ENCODE peak calls at places on chromosomes 5 and 9, in seven cellular contexts. C is tibial nerve, I is A549, L is uterus, Q is H1, D is GM12892, X is esophagus squamous epithelium. N is an unnamed sample.

GRCh38 chr9:128005938-128006337 is 25.1 kb upstream of the EEIG1 start:
- DNase-seq in C (no peak), I (no peak), L (peak), Q (no peak), D (no peak), X (no peak), N (peak)

GRCh38 chr5:58094031-58094430 is 365.9 kb downstream of the PLK2 start:
- DNase-seq in C (no peak), I (peak), L (no peak), Q (no peak), D (no peak), X (no peak), N (no peak)

GRCh38 chr5:80399553-80400239 is 8.2 kb upstream of the ZFYVE16 start:
- DNase-seq in C (peak), I (peak), L (no peak), Q (no peak), D (peak), X (no peak), N (no peak)

GRCh38 chr9:116417464-116417863 is 263.9 kb downstream of the PAPPA start:
- DNase-seq in C (no peak), I (no peak), L (no peak), Q (no peak), D (no peak), X (no peak), N (no peak)

GRCh38 chr5:82165740-82166530 is 112.2 kb downstream of the RPS23 start:
- DNase-seq in C (peak), I (peak), L (peak), Q (peak), D (no peak), X (peak), N (peak)

GRCh38 chr5:130923543-130924159 is 241.4 kb downstream of the HINT1 start:
- DNase-seq in C (no peak), I (no peak), L (no peak), Q (no peak), D (no peak), X (no peak), N (no peak)

GRCh38 chr9:119841005-119841404 is 471.8 kb upstream of the BRINP1 start:
- DNase-seq in C (no peak), I (no peak), L (no peak), Q (no peak), D (no peak), X (no peak), N (no peak)

GRCh38 chr9:135489188-135489918 is 9.8 kb downstream of the PPP1R26 start:
- DNase-seq in C (no peak), I (no peak), L (no peak), Q (no peak), D (no peak), X (no peak), N (no peak)

GRCh38 chr5:135709998-135710670 is 124.3 kb upstream of the SLC25A48 start:
- DNase-seq in C (no peak), I (no peak), L (no peak), Q (no peak), D (no peak), X (no peak), N (no peak)

GRCh38 chr5:80083115-80083890 is 48.2 kb downstream of the THBS4 start:
- DNase-seq in C (peak), I (peak), L (peak), Q (no peak), D (no peak), X (no peak), N (no peak)

GRCh38 chr5:149035282-149035882 is 27.5 kb downstream of the SH3TC2 start:
- DNase-seq in C (peak), I (peak), L (peak), Q (peak), D (no peak), X (peak), N (peak)

GRCh38 chr5:139658501-139658927 is 10.4 kb downstream of the CXXC5 start:
- DNase-seq in C (no peak), I (no peak), L (no peak), Q (no peak), D (no peak), X (no peak), N (no peak)

GRCh38 chr5:101424530-101425175 is 521.6 kb upstream of the ST8SIA4 start:
- DNase-seq in C (no peak), I (no peak), L (no peak), Q (no peak), D (no peak), X (no peak), N (no peak)

GRCh38 chr9:137084526-137084925 is 2.3 kb upstream of the MAN1B1 start:
- DNase-seq in C (no peak), I (no peak), L (no peak), Q (no peak), D (no peak), X (no peak), N (no peak)

GRCh38 chr9:137085918-137086530 is 761 bp upstream of the MAN1B1 start:
- DNase-seq in C (no peak), I (peak), L (no peak), Q (no peak), D (no peak), X (no peak), N (peak)

GRCh38 chr9:137087409-137087925 is 682 bp downstream of the MAN1B1 start:
- DNase-seq in C (no peak), I (no peak), L (no peak), Q (no peak), D (no peak), X (no peak), N (no peak)

GRCh38 chr9:137088121-137088520 is 1.3 kb downstream of the MAN1B1 start:
- DNase-seq in C (no peak), I (no peak), L (no peak), Q (no peak), D (no peak), X (no peak), N (no peak)

GRCh38 chr9:137086531-137087408 is at the start of gene MAN1B1:
- DNase-seq in C (peak), I (peak), L (peak), Q (peak), D (peak), X (peak), N (peak)
- TF ChIP-seq POLR2A in C (no peak), I (peak), L (peak), Q (no peak), D (peak), X (peak), N (peak)

DNA sequence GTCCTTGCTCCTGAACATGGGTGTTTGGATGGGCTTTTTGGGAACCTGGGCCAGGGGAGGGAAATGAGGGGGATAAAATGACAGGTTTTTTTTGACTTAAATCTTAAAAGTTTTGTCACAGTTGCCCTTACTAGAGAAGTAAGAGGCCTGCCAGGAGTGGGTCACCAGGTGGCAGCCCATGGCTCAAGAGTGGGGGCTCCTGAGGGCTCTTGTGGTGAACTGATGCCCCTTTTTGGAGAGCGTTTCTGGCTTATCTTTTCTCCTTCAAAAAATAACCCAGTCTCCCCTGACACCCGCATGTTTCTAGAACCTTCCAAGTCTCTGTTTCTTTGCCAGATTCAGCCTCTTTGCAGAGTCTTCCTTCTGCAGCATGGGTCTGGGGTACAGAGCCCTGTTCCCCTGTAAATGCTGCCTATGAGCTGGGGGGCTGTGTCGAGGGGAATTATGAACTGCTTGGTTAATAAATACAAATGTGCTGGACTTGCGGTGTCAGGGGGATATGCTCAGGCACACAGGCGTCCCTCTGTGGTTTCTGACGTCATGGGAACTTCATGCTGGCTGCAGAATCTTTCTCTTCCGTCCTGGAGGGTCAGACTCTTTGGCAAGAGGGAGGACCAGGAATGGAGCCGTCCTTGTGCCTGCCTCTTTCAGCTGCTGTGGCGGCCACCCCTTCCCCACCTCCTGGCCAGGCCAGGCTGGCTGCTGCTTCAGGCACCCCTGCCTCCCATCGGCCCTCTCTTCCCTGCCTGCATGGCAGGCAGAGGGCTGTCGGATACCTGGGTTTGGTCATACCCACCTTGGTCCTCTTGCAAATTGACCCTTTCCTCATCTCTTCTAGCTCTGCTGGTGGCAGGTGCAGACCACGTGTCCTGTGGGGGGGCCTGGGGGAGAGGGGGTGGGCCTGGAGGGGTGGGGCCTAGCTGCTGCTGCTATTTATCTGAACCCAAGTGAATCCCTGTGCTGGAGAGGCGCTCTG is 30.1 kb downstream of the PTPA start:
- DNase-seq in C (peak), I (no peak), L (peak), Q (no peak), D (no peak), X (no peak), N (no peak)
- TF ChIP-seq POLR2A in C (no peak), I (no peak), L (peak), Q (no peak), D (no peak), X (no peak), N (no peak)

GRCh38 chr9:137256362-137256761 is 1.2 kb downstream of the NELFB start:
- DNase-seq in C (no peak), I (no peak), L (no peak), Q (no peak), D (no peak), X (no peak), N (no peak)

GRCh38 chr9:137255448-137256114 is 454 bp downstream of the NELFB start:
- DNase-seq in C (no peak), I (no peak), L (no peak), Q (no peak), D (no peak), X (no peak), N (no peak)

GRCh38 chr9:137253717-137254623 is 1.2 kb upstream of the NELFB start:
- DNase-seq in C (no peak), I (no peak), L (no peak), Q (no peak), D (no peak), X (no peak), N (no peak)

GRCh38 chr9:137256839-137257238 is 1.7 kb downstream of the NELFB start:
- DNase-seq in C (no peak), I (no peak), L (no peak), Q (no peak), D (no peak), X (no peak), N (no peak)

DNA sequence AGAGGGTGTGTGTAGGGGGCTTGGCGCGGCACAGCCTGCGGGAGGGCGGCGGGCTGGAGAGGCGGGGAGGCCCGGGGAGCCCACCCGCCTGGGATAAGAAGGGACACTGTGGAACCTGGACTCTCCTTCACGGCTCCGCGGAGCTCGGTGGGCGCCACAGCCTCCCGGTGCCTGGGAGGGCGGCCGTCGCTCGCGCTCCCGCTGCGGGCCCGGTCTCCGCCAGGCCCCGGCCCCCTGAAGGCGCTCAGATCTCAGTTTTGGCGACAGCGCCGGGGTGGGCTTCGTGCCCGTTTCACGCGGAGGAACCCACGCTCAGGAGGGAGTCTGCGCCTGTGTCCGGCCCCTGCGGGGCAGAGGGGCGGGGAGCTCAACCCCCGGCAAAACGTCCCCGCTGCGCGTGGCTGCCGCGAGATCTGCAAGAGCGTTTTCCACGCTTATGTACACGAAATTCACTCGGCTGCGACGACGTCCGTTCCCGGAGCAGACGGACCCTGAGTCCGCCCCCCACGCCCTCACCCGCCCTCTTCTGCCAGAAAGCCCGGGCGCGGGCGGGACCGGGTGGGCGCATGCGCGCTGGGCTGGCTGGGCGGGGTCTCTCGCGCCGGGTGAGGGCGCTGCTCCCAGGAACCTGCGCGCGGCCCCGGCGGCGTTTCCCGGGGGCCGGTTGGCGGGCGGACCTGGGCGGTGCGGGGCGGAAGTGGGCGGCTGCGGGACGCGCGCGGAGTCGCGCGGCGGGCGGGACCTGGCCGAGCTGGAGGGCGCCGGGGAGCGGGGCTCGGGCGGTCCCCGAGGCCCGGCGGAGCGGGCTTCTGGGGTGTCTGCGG is at the start of gene NELFB:
- DNase-seq in C (peak), I (peak), L (peak), Q (no peak), D (peak), X (no peak), N (peak)
- TF ChIP-seq POLR2A in C (no peak), I (peak), L (peak), Q (no peak), D (peak), X (peak), N (no peak)

DNA sequence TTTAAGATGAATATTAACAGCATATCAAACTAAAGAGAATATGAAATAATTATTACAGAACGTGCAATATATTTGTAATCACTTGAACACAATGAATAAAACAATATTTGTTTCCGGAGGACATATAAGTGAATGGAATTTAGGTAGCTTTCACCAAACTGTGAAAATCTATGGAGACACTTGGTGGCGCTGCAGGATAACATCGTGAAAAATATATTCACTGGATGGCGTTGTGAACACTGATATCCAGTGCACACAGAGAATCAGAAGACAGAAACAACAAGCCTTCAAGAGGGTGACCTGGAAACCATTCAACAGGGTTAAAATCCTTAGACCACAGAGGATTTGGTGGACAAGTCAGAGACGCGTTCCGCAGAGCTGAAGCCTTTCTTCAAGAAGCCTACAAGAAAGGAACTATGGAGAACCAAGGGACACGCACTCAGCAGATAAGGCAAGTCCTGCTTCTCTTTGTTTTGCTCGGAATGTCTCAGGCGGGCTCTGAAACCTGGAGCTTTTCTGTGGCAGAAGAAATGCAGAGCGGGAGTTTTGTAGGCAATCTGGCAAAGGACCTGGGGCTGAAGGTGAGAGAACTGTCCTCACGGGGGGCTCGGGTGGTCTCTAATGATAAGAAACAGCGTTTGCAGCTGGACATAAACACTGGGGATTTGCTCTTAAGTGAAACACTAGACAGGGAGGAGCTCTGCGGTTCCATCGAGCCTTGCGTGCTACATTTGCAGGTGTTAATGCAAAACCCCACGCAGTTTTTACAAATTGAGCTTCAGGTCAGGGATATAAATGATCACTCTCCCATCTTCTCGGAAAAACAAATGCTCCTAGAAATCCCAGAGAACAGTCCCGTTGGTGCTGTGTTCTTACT is at the start of gene PCDHB11:
- DNase-seq in C (no peak), I (peak), L (no peak), Q (no peak), D (no peak), X (no peak), N (no peak)
- TF ChIP-seq POLR2A in C (no peak), I (no peak), L (no peak), Q (no peak), D (no peak), X (no peak), N (no peak)

GRCh38 chr5:110631236-110631635 is 95.2 kb downstream of the TMEM232 start:
- DNase-seq in C (no peak), I (no peak), L (no peak), Q (no peak), D (no peak), X (no peak), N (no peak)

GRCh38 chr5:110639307-110639902 is 87.1 kb downstream of the TMEM232 start:
- DNase-seq in C (no peak), I (no peak), L (no peak), Q (no peak), D (no peak), X (no peak), N (no peak)

GRCh38 chr5:110630350-110630749 is 96.1 kb downstream of the TMEM232 start:
- DNase-seq in C (no peak), I (no peak), L (no peak), Q (no peak), D (no peak), X (no peak), N (no peak)

GRCh38 chr5:110634475-110634874 is 92.0 kb downstream of the TMEM232 start:
- DNase-seq in C (no peak), I (no peak), L (no peak), Q (no peak), D (no peak), X (no peak), N (no peak)
- TF ChIP-seq POLR2A in C (no peak), I (no peak), L (no peak), Q (no peak), D (no peak), X (no peak), N (no peak)

GRCh38 chr9:114505187-114506081 is at the start of gene WHRN:
- DNase-seq in C (peak), I (peak), L (peak), Q (peak), D (peak), X (peak), N (peak)
- TF ChIP-seq POLR2A in C (peak), I (peak), L (peak), Q (peak), D (no peak), X (peak), N (no peak)